ENCODE peak calls at places on chromosomes 6 and 20, in five cellular contexts. T is B cell, N is type B pancreatic cell, A is cardiac fibroblast, F is GM12865. X is an unnamed sample.

GRCh38 chr6:46583081-46583480 is 69.5 kb downstream of the CYP39A1 start:
- DNase-seq in T (no peak), N (no peak), A (no peak), F (no peak), X (no peak)

GRCh38 chr6:160173806-160174205 is 52.2 kb downstream of the SLC22A1 start:
- DNase-seq in T (no peak), N (no peak), A (no peak), F (no peak), X (no peak)

GRCh38 chr6:114007451-114007953 is 36.6 kb upstream of the HDAC2 start:
- DNase-seq in T (no peak), N (no peak), A (no peak), F (peak), X (no peak)

GRCh38 chr20:3804781-3805180 is 8.7 kb downstream of the CDC25B start:
- DNase-seq in T (no peak), N (no peak), A (no peak), F (no peak), X (no peak)

GRCh38 chr20:2237059-2237458 is 58.7 kb upstream of the TGM3 start:
- DNase-seq in T (no peak), N (no peak), A (peak), F (no peak), X (no peak)

GRCh38 chr20:58889334-58890072 is 37.0 kb downstream of the GNAS start:
- DNase-seq in T (no peak), N (no peak), A (peak), F (no peak), X (peak)

GRCh38 chr6:83879746-83880145 is 20.3 kb downstream of the CYB5R4 start:
- DNase-seq in T (no peak), N (no peak), A (no peak), F (no peak), X (no peak)

GRCh38 chr6:125835221-125835744 is 44.5 kb downstream of the NCOA7 start:
- DNase-seq in T (no peak), N (no peak), A (peak), F (no peak), X (no peak)

GRCh38 chr6:36443951-36444428 is 1.2 kb downstream of the KCTD20 start:
- DNase-seq in T (no peak), N (no peak), A (peak), F (peak), X (peak)
- TF ChIP-seq CTCF in T (no peak), N (peak), A (peak), F (peak), X (peak)

GRCh38 chr20:5504061-5504739 is 187.4 kb upstream of the PROKR2 start:
- DNase-seq in T (no peak), N (no peak), A (peak), F (peak), X (peak)
- TF ChIP-seq CTCF in T (no peak), N (no peak), A (no peak), F (no peak), X (no peak)

DNA sequence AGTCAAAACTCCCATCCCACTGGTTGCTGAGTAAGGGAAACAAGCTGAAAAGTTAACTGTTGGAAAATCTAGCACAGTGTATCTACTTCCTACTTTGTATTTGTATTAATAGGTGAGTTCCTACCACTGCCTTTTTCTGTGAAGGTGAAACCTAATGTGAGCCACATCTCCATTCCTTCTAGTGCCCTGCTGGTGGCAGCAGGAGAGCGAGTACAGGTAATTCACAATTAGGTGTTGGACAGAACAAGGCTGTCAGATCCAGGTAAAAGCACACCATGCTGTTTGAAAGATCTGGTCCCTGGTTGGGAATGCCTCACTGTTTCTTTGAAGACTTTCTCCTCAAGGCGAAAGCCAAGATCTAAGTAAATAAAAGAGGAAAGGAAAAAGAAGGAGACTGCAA is 528.4 kb downstream of the PKHD1 start:
- DNase-seq in T (no peak), N (no peak), A (no peak), F (peak), X (no peak)
- TF ChIP-seq CTCF in T (no peak), N (no peak), A (no peak), F (no peak), X (peak)

DNA sequence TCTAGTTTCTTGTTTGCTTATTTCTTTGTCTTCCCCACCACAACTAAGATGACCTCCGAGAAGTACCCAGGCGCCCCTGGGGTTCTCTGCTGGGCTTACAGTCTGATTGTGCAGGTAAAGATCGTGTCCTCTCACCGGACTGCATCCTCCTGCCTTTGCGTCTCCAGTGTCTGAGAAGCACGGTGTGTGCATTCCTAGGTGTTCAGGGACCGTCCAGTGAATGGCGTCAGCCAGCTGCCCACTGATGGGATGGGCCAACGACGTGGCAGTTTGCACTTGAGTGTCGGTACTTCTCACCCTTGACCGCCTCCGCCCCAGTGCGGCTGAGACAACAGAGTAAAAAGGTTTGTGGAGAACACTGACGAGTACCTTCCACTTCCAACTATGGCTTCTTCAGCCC is 56.1 kb upstream of the NFATC2 start:
- DNase-seq in T (no peak), N (no peak), A (no peak), F (no peak), X (no peak)
- TF ChIP-seq CTCF in T (no peak), N (no peak), A (no peak), F (no peak), X (no peak)

GRCh38 chr20:60715172-60715571 is 536.9 kb upstream of the CDH4 start:
- DNase-seq in T (no peak), N (no peak), A (no peak), F (no peak), X (no peak)

DNA sequence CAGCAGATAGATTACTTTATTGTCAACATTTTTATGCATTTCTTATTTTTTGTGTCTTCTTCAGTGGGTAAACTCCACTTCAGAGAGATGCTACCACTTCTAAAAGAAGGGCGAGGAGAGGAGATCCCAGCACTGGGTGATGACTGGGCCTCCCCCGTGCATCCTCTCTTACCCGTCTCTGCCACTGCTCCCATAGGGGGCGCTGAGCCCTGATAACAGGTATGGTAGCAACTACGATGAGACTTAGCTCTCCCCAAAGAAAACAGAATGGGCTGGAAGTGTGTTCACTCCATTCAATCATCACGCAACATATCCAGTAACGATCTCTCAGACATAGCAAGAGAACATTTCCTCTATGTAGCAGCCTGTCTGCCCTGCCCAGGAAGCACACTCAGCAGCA is 533.3 kb upstream of the CDH4 start:
- DNase-seq in T (no peak), N (no peak), A (no peak), F (no peak), X (no peak)
- TF ChIP-seq CTCF in T (no peak), N (peak), A (no peak), F (no peak), X (no peak)

DNA sequence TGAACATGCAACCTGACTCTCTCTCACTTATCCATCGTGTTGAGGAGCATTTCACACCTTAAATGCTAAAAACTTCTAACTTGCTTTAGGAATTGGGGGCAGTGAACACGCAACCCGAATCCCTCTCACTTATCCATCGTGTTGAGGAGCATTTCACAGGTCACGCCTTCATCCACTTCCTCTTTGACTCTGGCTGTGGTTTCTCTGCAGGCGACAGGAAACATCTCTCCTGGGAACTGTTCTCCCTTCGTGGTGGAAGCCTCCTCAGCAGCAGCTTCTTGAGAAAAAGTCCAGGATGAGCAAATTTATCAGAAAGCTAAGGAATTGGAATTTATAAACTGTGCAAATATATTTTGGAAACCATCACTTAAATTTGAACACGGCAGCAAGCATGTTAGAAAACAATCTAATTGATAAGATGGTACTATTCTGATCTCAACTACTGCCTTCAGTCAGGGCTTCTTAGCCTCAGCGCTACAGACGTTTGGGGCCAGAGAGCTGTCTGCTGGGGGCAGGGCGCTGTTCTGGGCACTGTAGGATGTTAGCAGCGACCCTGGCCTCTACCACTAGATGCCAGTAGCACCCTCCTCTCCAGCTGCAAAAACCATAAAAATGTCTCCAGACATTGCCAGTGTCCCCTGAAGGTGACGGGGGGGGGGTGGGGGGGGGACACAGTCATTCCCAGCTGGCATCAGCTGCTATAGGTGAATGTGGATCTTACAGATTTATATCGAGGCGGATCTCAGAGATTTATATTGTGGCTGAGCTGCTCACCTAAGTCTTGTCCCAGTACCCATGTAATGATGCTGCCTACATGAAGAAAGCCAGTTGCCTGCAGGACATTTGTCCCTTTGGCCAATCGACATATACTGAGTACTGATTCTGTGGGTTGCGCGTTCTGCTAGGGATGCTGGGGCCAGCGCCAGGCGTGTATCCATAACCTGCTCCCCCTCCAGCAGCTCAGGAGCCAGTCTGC is 26.2 kb downstream of the CTCFL start:
- DNase-seq in T (no peak), N (no peak), A (peak), F (peak), X (no peak)
- TF ChIP-seq CTCF in T (peak), N (peak), A (peak), F (peak), X (peak)

DNA sequence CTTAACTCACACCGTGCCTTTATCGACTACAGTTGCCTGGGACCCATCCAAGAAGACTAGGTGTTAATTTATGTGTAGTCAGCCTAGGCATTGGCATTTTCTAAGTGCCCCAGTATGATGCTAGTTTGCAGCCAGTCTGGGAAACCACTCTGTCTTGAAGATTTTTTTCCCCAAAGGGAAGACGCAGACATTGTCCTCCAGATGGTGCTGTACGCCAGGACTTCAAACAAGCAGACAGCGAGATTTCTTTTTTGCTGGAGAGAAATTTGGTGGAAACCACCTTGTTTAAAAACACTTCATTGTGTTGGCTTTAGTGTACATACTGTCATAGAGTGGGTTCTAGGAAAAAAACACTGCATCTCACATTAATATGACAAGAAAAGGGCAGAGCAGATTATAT is 30.0 kb downstream of the ALDH5A1 start:
- DNase-seq in T (no peak), N (no peak), A (peak), F (peak), X (peak)
- TF ChIP-seq CTCF in T (peak), N (peak), A (peak), F (peak), X (peak)

X was measured in GM13977.